ENCODE peak calls at places on chromosomes 4 and X, in ten cellular contexts. B, N, S, Z, V, M, H, P, E and L are unnamed samples.

GRCh38 chrX:56764975-56765791 is 36.1 kb downstream of the NBDY start:
- DNase-seq in Z (no peak), S (no peak), V (no peak), M (peak), H (no peak), P (no peak), E (peak), N (no peak), B (no peak), L (peak)

GRCh38 chr4:2940267-2941137 is 22.7 kb downstream of the NOP14 start:
- DNase-seq in Z (no peak), H (no peak), E (no peak), S (no peak), M (peak), P (no peak), B (no peak), V (no peak), N (no peak), L (no peak)

GRCh38 chrX:75547783-75548182 is 24.9 kb upstream of the ZDHHC15 start:
- DNase-seq in S (no peak), Z (no peak), V (no peak), N (no peak), B (no peak), E (no peak), H (no peak), P (no peak), M (peak), L (no peak)

GRCh38 chr4:130636486-130636885 is 1540.5 kb downstream of the C4orf33 start:
- DNase-seq in H (no peak), P (no peak), Z (no peak), N (no peak), S (no peak), M (no peak), V (no peak), B (no peak), E (no peak), L (no peak)

GRCh38 chr4:126071346-126072333 is 756.9 kb downstream of the FAT4 start:
- DNase-seq in N (no peak), E (no peak), P (peak), V (no peak), B (no peak), H (no peak), S (no peak), Z (peak), M (no peak), L (no peak)

GRCh38 chr4:26594778-26595177 is 10.9 kb downstream of the TBC1D19 start:
- DNase-seq in M (no peak), P (no peak), H (no peak), E (no peak), S (no peak), B (no peak), N (no peak), Z (no peak), V (no peak), L (no peak)

GRCh38 chrX:122055450-122055849 is 1008.0 kb downstream of the GLUD2 start:
- DNase-seq in P (no peak), M (no peak), Z (no peak), V (no peak), B (no peak), H (no peak), N (no peak), S (no peak), E (no peak), L (no peak)

GRCh38 chrX:118116308-118117068 is at the start of gene KLHL13:
- DNase-seq in S (no peak), P (peak), B (peak), H (no peak), V (no peak), Z (no peak), M (peak), E (peak), N (peak), L (no peak)

GRCh38 chr4:101630319-101630986 is 160.1 kb upstream of the BANK1 start:
- DNase-seq in B (no peak), P (no peak), N (no peak), M (no peak), S (no peak), V (no peak), E (no peak), Z (no peak), H (no peak), L (no peak)

GRCh38 chrX:153960786-153961185 is 10.8 kb downstream of the HCFC1 start:
- DNase-seq in B (no peak), N (no peak), H (no peak), E (no peak), Z (no peak), V (no peak), P (no peak), S (no peak), M (no peak), L (no peak)

GRCh38 chr4:82704156-82704555 is 94.4 kb downstream of the SCD5 start:
- DNase-seq in M (no peak), V (no peak), S (no peak), H (no peak), Z (no peak), E (no peak), N (no peak), B (no peak), P (no peak), L (no peak)

GRCh38 chr4:38424171-38424871 is 239.7 kb upstream of the KLF3 start:
- DNase-seq in B (no peak), Z (no peak), S (no peak), E (no peak), P (no peak), N (peak), V (no peak), H (no peak), M (no peak), L (no peak)

GRCh38 chrX:74788545-74789086 is 136.6 kb downstream of the NEXMIF start:
- DNase-seq in Z (no peak), E (no peak), V (no peak), N (no peak), M (no peak), S (no peak), H (no peak), B (no peak), P (no peak), L (no peak)